ENCODE peak calls at places on chromosome 1, in seven cellular contexts. One of them, this sample, is unnamed.

GRCh38 chr1:200364831-200365230 is 45.0 kb downstream of the ZNF281 start:
- DNase-seq in activated B cell treated with CpG ODN at 0.5 μM for 24 hours: no peak
- DNase-seq in choroid plexus epithelial cell: no peak
- DNase-seq in NCI-H2171 treated with DMSO at 0.1 percent for 48 hours: no peak
- DNase-seq in NCI-H345: no peak
- DNase-seq in NAMALWA: no peak
- DNase-seq in OCI-LY7: no peak
- DNase-seq in this sample: no peak

GRCh38 chr1:99266731-99267130 is 2.4 kb downstream of the PLPPR4 start:
- DNase-seq in activated B cell treated with CpG ODN at 0.5 μM for 24 hours: no peak
- DNase-seq in choroid plexus epithelial cell: peak; percentile 27
- DNase-seq in NCI-H2171 treated with DMSO at 0.1 percent for 48 hours: no peak
- DNase-seq in NCI-H345: no peak
- DNase-seq in NAMALWA: no peak
- DNase-seq in OCI-LY7: no peak
- DNase-seq in this sample: no peak

GRCh38 chr1:228125185-228125584 is 14.9 kb upstream of the GUK1 start:
- DNase-seq in activated B cell treated with CpG ODN at 0.5 μM for 24 hours: no peak
- DNase-seq in choroid plexus epithelial cell: no peak
- DNase-seq in NCI-H2171 treated with DMSO at 0.1 percent for 48 hours: no peak
- DNase-seq in NCI-H345: no peak
- DNase-seq in NAMALWA: no peak
- DNase-seq in OCI-LY7: no peak
- DNase-seq in this sample: no peak

GRCh38 chr1:246404078-246404477 is 103.0 kb downstream of the SMYD3 start:
- DNase-seq in activated B cell treated with CpG ODN at 0.5 μM for 24 hours: no peak
- DNase-seq in choroid plexus epithelial cell: peak; percentile 73
- DNase-seq in NCI-H2171 treated with DMSO at 0.1 percent for 48 hours: peak; percentile 93
- DNase-seq in NCI-H345: no peak
- DNase-seq in NAMALWA: no peak
- DNase-seq in OCI-LY7: no peak
- DNase-seq in this sample: no peak

GRCh38 chr1:2213576-2214505 is 14.3 kb upstream of the SKI start:
- DNase-seq in activated B cell treated with CpG ODN at 0.5 μM for 24 hours: no peak
- DNase-seq in choroid plexus epithelial cell: peak; percentile 86
- DNase-seq in NCI-H2171 treated with DMSO at 0.1 percent for 48 hours: no peak
- DNase-seq in NCI-H345: no peak
- DNase-seq in NAMALWA: no peak
- DNase-seq in OCI-LY7: no peak
- DNase-seq in this sample: no peak

GRCh38 chr1:19468397-19468956 is 16.9 kb downstream of the CAPZB start:
- DNase-seq in activated B cell treated with CpG ODN at 0.5 μM for 24 hours: no peak
- DNase-seq in choroid plexus epithelial cell: no peak
- DNase-seq in NCI-H2171 treated with DMSO at 0.1 percent for 48 hours: peak; percentile 65
- DNase-seq in NCI-H345: no peak
- DNase-seq in NAMALWA: no peak
- DNase-seq in OCI-LY7: no peak
- DNase-seq in this sample: peak; percentile 48

GRCh38 chr1:31742462-31743212 is 21.5 kb downstream of the ADGRB2 start:
- DNase-seq in activated B cell treated with CpG ODN at 0.5 μM for 24 hours: no peak
- DNase-seq in choroid plexus epithelial cell: no peak
- DNase-seq in NCI-H2171 treated with DMSO at 0.1 percent for 48 hours: no peak
- DNase-seq in NCI-H345: no peak
- DNase-seq in NAMALWA: no peak
- DNase-seq in OCI-LY7: no peak
- DNase-seq in this sample: no peak

GRCh38 chr1:52669696-52670095 is 28.5 kb downstream of the COA7 start:
- DNase-seq in activated B cell treated with CpG ODN at 0.5 μM for 24 hours: no peak
- DNase-seq in choroid plexus epithelial cell: peak; percentile 39
- DNase-seq in NCI-H2171 treated with DMSO at 0.1 percent for 48 hours: no peak
- DNase-seq in NCI-H345: no peak
- DNase-seq in NAMALWA: no peak
- DNase-seq in OCI-LY7: no peak
- DNase-seq in this sample: no peak

GRCh38 chr1:198892065-198892464 is 253.2 kb downstream of the PTPRC start:
- DNase-seq in activated B cell treated with CpG ODN at 0.5 μM for 24 hours: no peak
- DNase-seq in choroid plexus epithelial cell: peak; percentile 86
- DNase-seq in NCI-H2171 treated with DMSO at 0.1 percent for 48 hours: no peak
- DNase-seq in NCI-H345: no peak
- DNase-seq in NAMALWA: no peak
- DNase-seq in OCI-LY7: no peak
- DNase-seq in this sample: no peak

GRCh38 chr1:34825455-34826081 is 32.8 kb downstream of the GJA4 start:
- DNase-seq in activated B cell treated with CpG ODN at 0.5 μM for 24 hours: no peak
- DNase-seq in choroid plexus epithelial cell: no peak
- DNase-seq in NCI-H2171 treated with DMSO at 0.1 percent for 48 hours: no peak
- DNase-seq in NCI-H345: no peak
- DNase-seq in NAMALWA: no peak
- DNase-seq in OCI-LY7: no peak
- DNase-seq in this sample: no peak

GRCh38 chr1:179831225-179831624 is 46.4 kb downstream of the TOR1AIP2 start:
- DNase-seq in activated B cell treated with CpG ODN at 0.5 μM for 24 hours: no peak
- DNase-seq in choroid plexus epithelial cell: no peak
- DNase-seq in NCI-H2171 treated with DMSO at 0.1 percent for 48 hours: no peak
- DNase-seq in NCI-H345: no peak
- DNase-seq in NAMALWA: no peak
- DNase-seq in OCI-LY7: no peak
- DNase-seq in this sample: no peak

GRCh38 chr1:7422081-7422480 is 349.0 kb upstream of the VAMP3 start:
- DNase-seq in activated B cell treated with CpG ODN at 0.5 μM for 24 hours: peak; percentile 7
- DNase-seq in choroid plexus epithelial cell: no peak
- DNase-seq in NCI-H2171 treated with DMSO at 0.1 percent for 48 hours: no peak
- DNase-seq in NCI-H345: no peak
- DNase-seq in NAMALWA: no peak
- DNase-seq in OCI-LY7: no peak
- DNase-seq in this sample: peak; percentile 21

GRCh38 chr1:3895279-3895950 is 4.7 kb downstream of the C1orf174 start:
- DNase-seq in activated B cell treated with CpG ODN at 0.5 μM for 24 hours: no peak
- DNase-seq in choroid plexus epithelial cell: peak; percentile 17
- DNase-seq in NCI-H2171 treated with DMSO at 0.1 percent for 48 hours: no peak
- DNase-seq in NCI-H345: no peak
- DNase-seq in NAMALWA: no peak
- DNase-seq in OCI-LY7: no peak
- DNase-seq in this sample: no peak

GRCh38 chr1:186183970-186184628 is 191.0 kb downstream of the TPR start:
- DNase-seq in activated B cell treated with CpG ODN at 0.5 μM for 24 hours: no peak
- DNase-seq in choroid plexus epithelial cell: peak; percentile 31
- DNase-seq in NCI-H2171 treated with DMSO at 0.1 percent for 48 hours: no peak
- DNase-seq in NCI-H345: no peak
- DNase-seq in NAMALWA: peak; percentile 19
- DNase-seq in OCI-LY7: no peak
- DNase-seq in this sample: no peak

GRCh38 chr1:7267493-7267892 is 482.2 kb downstream of the CAMTA1 start:
- DNase-seq in activated B cell treated with CpG ODN at 0.5 μM for 24 hours: no peak
- DNase-seq in choroid plexus epithelial cell: peak; percentile 76
- DNase-seq in NCI-H2171 treated with DMSO at 0.1 percent for 48 hours: peak; percentile 36
- DNase-seq in NCI-H345: no peak
- DNase-seq in NAMALWA: no peak
- DNase-seq in OCI-LY7: no peak
- DNase-seq in this sample: no peak

GRCh38 chr1:76862447-76862846 is 4.8 kb upstream of the ST6GALNAC5 start:
- DNase-seq in activated B cell treated with CpG ODN at 0.5 μM for 24 hours: no peak
- DNase-seq in choroid plexus epithelial cell: peak; percentile 68
- DNase-seq in NCI-H2171 treated with DMSO at 0.1 percent for 48 hours: no peak
- DNase-seq in NCI-H345: no peak
- DNase-seq in NAMALWA: no peak
- DNase-seq in OCI-LY7: no peak
- DNase-seq in this sample: no peak

GRCh38 chr1:1305300-1306069 is 2.2 kb downstream of the ACAP3 start:
- DNase-seq in activated B cell treated with CpG ODN at 0.5 μM for 24 hours: peak; percentile 67
- DNase-seq in choroid plexus epithelial cell: peak; percentile 75
- DNase-seq in NCI-H2171 treated with DMSO at 0.1 percent for 48 hours: peak; percentile 85
- DNase-seq in NCI-H345: peak; percentile 34
- DNase-seq in NAMALWA: peak; percentile 90
- DNase-seq in OCI-LY7: peak; percentile 55
- DNase-seq in this sample: peak; percentile 71

GRCh38 chr1:44616991-44617702 is 57.1 kb downstream of the TMEM53 start:
- DNase-seq in activated B cell treated with CpG ODN at 0.5 μM for 24 hours: no peak
- DNase-seq in choroid plexus epithelial cell: no peak
- DNase-seq in NCI-H2171 treated with DMSO at 0.1 percent for 48 hours: no peak
- DNase-seq in NCI-H345: no peak
- DNase-seq in NAMALWA: no peak
- DNase-seq in OCI-LY7: no peak
- DNase-seq in this sample: no peak

GRCh38 chr1:98342556-98342955 is 319.0 kb upstream of the SNX7 start:
- DNase-seq in activated B cell treated with CpG ODN at 0.5 μM for 24 hours: no peak
- DNase-seq in choroid plexus epithelial cell: peak; percentile 29
- DNase-seq in NCI-H2171 treated with DMSO at 0.1 percent for 48 hours: no peak
- DNase-seq in NCI-H345: no peak
- DNase-seq in NAMALWA: no peak
- DNase-seq in OCI-LY7: no peak
- DNase-seq in this sample: no peak

GRCh38 chr1:212606734-212607205 is 1.8 kb upstream of the ATF3 start:
- DNase-seq in activated B cell treated with CpG ODN at 0.5 μM for 24 hours: peak; percentile 44
- DNase-seq in choroid plexus epithelial cell: no peak
- DNase-seq in NCI-H2171 treated with DMSO at 0.1 percent for 48 hours: peak; percentile 35
- DNase-seq in NCI-H345: peak; percentile 66
- DNase-seq in NAMALWA: no peak
- DNase-seq in OCI-LY7: no peak
- DNase-seq in this sample: peak; percentile 44

GRCh38 chr1:39102537-39103320 is 76.6 kb downstream of the NDUFS5 start:
- DNase-seq in activated B cell treated with CpG ODN at 0.5 μM for 24 hours: peak; percentile 46
- DNase-seq in choroid plexus epithelial cell: peak; percentile 90
- DNase-seq in NCI-H2171 treated with DMSO at 0.1 percent for 48 hours: peak; percentile 85
- DNase-seq in NCI-H345: peak; percentile 56
- DNase-seq in NAMALWA: peak; percentile 70
- DNase-seq in OCI-LY7: peak; percentile 80
- DNase-seq in this sample: peak; percentile 6

GRCh38 chr1:246528933-246529731 is 22.1 kb upstream of the SMYD3 start:
- DNase-seq in activated B cell treated with CpG ODN at 0.5 μM for 24 hours: no peak
- DNase-seq in choroid plexus epithelial cell: peak; percentile 6
- DNase-seq in NCI-H2171 treated with DMSO at 0.1 percent for 48 hours: no peak
- DNase-seq in NCI-H345: no peak
- DNase-seq in NAMALWA: no peak
- DNase-seq in OCI-LY7: no peak
- DNase-seq in this sample: no peak

GRCh38 chr1:27891196-27891889 is 19.0 kb downstream of the THEMIS2 start:
- DNase-seq in activated B cell treated with CpG ODN at 0.5 μM for 24 hours: no peak
- DNase-seq in choroid plexus epithelial cell: no peak
- DNase-seq in NCI-H2171 treated with DMSO at 0.1 percent for 48 hours: no peak
- DNase-seq in NCI-H345: no peak
- DNase-seq in NAMALWA: peak; percentile 92
- DNase-seq in OCI-LY7: peak; percentile 64
- DNase-seq in this sample: no peak

GRCh38 chr1:218461351-218461750 is 116.2 kb downstream of the TGFB2 start:
- DNase-seq in activated B cell treated with CpG ODN at 0.5 μM for 24 hours: no peak
- DNase-seq in choroid plexus epithelial cell: no peak
- DNase-seq in NCI-H2171 treated with DMSO at 0.1 percent for 48 hours: no peak
- DNase-seq in NCI-H345: no peak
- DNase-seq in NAMALWA: no peak
- DNase-seq in OCI-LY7: no peak
- DNase-seq in this sample: no peak

GRCh38 chr1:11790101-11790879 is 15.5 kb downstream of the MTHFR start:
- DNase-seq in activated B cell treated with CpG ODN at 0.5 μM for 24 hours: no peak
- DNase-seq in choroid plexus epithelial cell: no peak
- DNase-seq in NCI-H2171 treated with DMSO at 0.1 percent for 48 hours: no peak
- DNase-seq in NCI-H345: no peak
- DNase-seq in NAMALWA: no peak
- DNase-seq in OCI-LY7: no peak
- DNase-seq in this sample: no peak

GRCh38 chr1:203093754-203094410 is 8.1 kb upstream of the MYOG start:
- DNase-seq in activated B cell treated with CpG ODN at 0.5 μM for 24 hours: no peak
- DNase-seq in choroid plexus epithelial cell: no peak
- DNase-seq in NCI-H2171 treated with DMSO at 0.1 percent for 48 hours: no peak
- DNase-seq in NCI-H345: no peak
- DNase-seq in NAMALWA: no peak
- DNase-seq in OCI-LY7: no peak
- DNase-seq in this sample: no peak

GRCh38 chr1:200379431-200379755 is 30.4 kb downstream of the ZNF281 start:
- DNase-seq in activated B cell treated with CpG ODN at 0.5 μM for 24 hours: no peak
- DNase-seq in choroid plexus epithelial cell: peak; percentile 78
- DNase-seq in NCI-H2171 treated with DMSO at 0.1 percent for 48 hours: no peak
- DNase-seq in NCI-H345: no peak
- DNase-seq in NAMALWA: no peak
- DNase-seq in OCI-LY7: no peak
- DNase-seq in this sample: no peak

GRCh38 chr1:109264379-109264755 is 15.0 kb downstream of the CELSR2 start:
- DNase-seq in activated B cell treated with CpG ODN at 0.5 μM for 24 hours: no peak
- DNase-seq in choroid plexus epithelial cell: no peak
- DNase-seq in NCI-H2171 treated with DMSO at 0.1 percent for 48 hours: no peak
- DNase-seq in NCI-H345: no peak
- DNase-seq in NAMALWA: no peak
- DNase-seq in OCI-LY7: no peak
- DNase-seq in this sample: no peak

GRCh38 chr1:201019321-201019977 is 4.1 kb downstream of the KIF21B start:
- DNase-seq in activated B cell treated with CpG ODN at 0.5 μM for 24 hours: peak; percentile 68
- DNase-seq in choroid plexus epithelial cell: peak; percentile 80
- DNase-seq in NCI-H2171 treated with DMSO at 0.1 percent for 48 hours: no peak
- DNase-seq in NCI-H345: no peak
- DNase-seq in NAMALWA: peak; percentile 94
- DNase-seq in OCI-LY7: peak; percentile 89
- DNase-seq in this sample: peak; percentile 82

GRCh38 chr1:19728413-19729145 is 63.9 kb downstream of the HTR6 start:
- DNase-seq in activated B cell treated with CpG ODN at 0.5 μM for 24 hours: no peak
- DNase-seq in choroid plexus epithelial cell: no peak
- DNase-seq in NCI-H2171 treated with DMSO at 0.1 percent for 48 hours: no peak
- DNase-seq in NCI-H345: no peak
- DNase-seq in NAMALWA: no peak
- DNase-seq in OCI-LY7: no peak
- DNase-seq in this sample: no peak

This sample was measured in CD4-positive, alpha-beta T cell.